ENCODE peak calls at places on chromosomes 1 and 21, in seven cellular contexts. E is uterus; G is activated CD8-positive, alpha-beta memory T cell treated with anti-CD3 and anti-CD28 coated beads for 24 hours; A is coronary artery; S is erythroblast; P is right atrium auricular region; T is stimulated activated CD8-positive, alpha-beta memory T cell treated with anti-CD3 and anti-CD28 coated beads, Interleukin-7, amount 100 ng/mL, for 1 hour. C is an unnamed sample.
A peak's percentile ranks its signal among the peaks of the same experiment; 100 is the strongest.

GRCh38 chr1:95685091-95685490 is 451.1 kb downstream of the RWDD3 start:
- DNase-seq in E (no peak), G (no peak), A (no peak), S (no peak), P (no peak), T (no peak), C (no peak)

GRCh38 chr1:32907435-32907834 is 6.2 kb upstream of the TMEM54 start:
- DNase-seq in E (no peak), G (no peak), A (no peak), S (no peak), P (no peak), T (no peak), C (no peak)

GRCh38 chr1:12168451-12169160 is 1.8 kb downstream of the TNFRSF1B start:
- DNase-seq in E (no peak), G (no peak), A (no peak), S (no peak), P (no peak), T (no peak), C (no peak)

GRCh38 chr21:45595574-45596295 is 47.8 kb upstream of the PCBP3 start:
- DNase-seq in E (no peak), G (no peak), A (no peak), S (no peak), P (no peak), T (no peak), C (no peak)

GRCh38 chr21:41953831-41954653 is at the start of gene C2CD2:
- DNase-seq in E (peak; percentile 75), G (peak; percentile 68), A (no peak), S (peak; percentile 78), P (peak; percentile 64), T (no peak), C (no peak)

GRCh38 chr21:38813143-38813542 is 7.4 kb downstream of the ETS2 start:
- DNase-seq in E (no peak), G (no peak), A (peak; percentile 19), S (no peak), P (no peak), T (no peak), C (no peak)

GRCh38 chr1:205704891-205705290 is 24.6 kb upstream of the SLC45A3 start:
- DNase-seq in E (no peak), G (no peak), A (no peak), S (no peak), P (no peak), T (no peak), C (no peak)

GRCh38 chr1:46406881-46407608 is 12.9 kb downstream of the FAAH start:
- DNase-seq in E (no peak), G (no peak), A (no peak), S (no peak), P (no peak), T (no peak), C (no peak)

GRCh38 chr1:1156140-1157032 is 17.3 kb upstream of the TTLL10 start:
- DNase-seq in E (no peak), G (no peak), A (no peak), S (no peak), P (no peak), T (no peak), C (no peak)

GRCh38 chr1:94325379-94326302 is 88.3 kb upstream of the ARHGAP29 start:
- DNase-seq in E (no peak), G (no peak), A (no peak), S (no peak), P (no peak), T (no peak), C (no peak)

GRCh38 chr1:174160109-174160473 is 771 bp downstream of the RABGAP1L start:
- DNase-seq in E (peak; percentile 49), G (peak; percentile 66), A (peak; percentile 76), S (peak; percentile 83), P (peak; percentile 81), T (no peak), C (peak; percentile 89)

GRCh38 chr1:93811646-93812045 is 67.4 kb downstream of the DNTTIP2 start:
- DNase-seq in E (no peak), G (no peak), A (no peak), S (no peak), P (no peak), T (no peak), C (no peak)

GRCh38 chr1:220573836-220574235 is 45.9 kb downstream of the MARK1 start:
- DNase-seq in E (no peak), G (no peak), A (no peak), S (peak; percentile 1), P (no peak), T (no peak), C (no peak)

GRCh38 chr1:48470506-48470905 is 1.5 kb downstream of the SPATA6 start:
- DNase-seq in E (peak; percentile 38), G (no peak), A (peak; percentile 74), S (peak; percentile 2), P (no peak), T (no peak), C (peak; percentile 28)